ENCODE peak calls at places on chromosomes 1 and 21, in four cellular contexts. C is AG09319, I is PC-9, U is B cell. E is an unnamed sample.

GRCh38 chr21:36087362-36088138 is 17.7 kb downstream of the CBR1 start:
- DNase-seq in U (no peak), I (no peak), C (no peak), E (no peak)

GRCh38 chr1:118202076-118202608 is 17.1 kb upstream of the SPAG17 start:
- DNase-seq in U (no peak), I (no peak), C (no peak), E (no peak)

GRCh38 chr1:38068220-38068979 is 21.8 kb upstream of the POU3F1 start:
- DNase-seq in I (no peak), U (no peak), C (no peak), E (no peak)

GRCh38 chr1:53628286-53628955 is 110.5 kb downstream of the GLIS1 start:
- DNase-seq in C (no peak), I (no peak), U (no peak), E (no peak)

GRCh38 chr1:6928106-6928885 is 143.0 kb downstream of the CAMTA1 start:
- DNase-seq in C (no peak), U (no peak), I (no peak), E (no peak)

GRCh38 chr1:15323351-15323988 is 76.4 kb downstream of the FHAD1 start:
- DNase-seq in I (peak), C (no peak), U (peak), E (peak)

GRCh38 chr1:44812822-44813543 is 4.7 kb downstream of the BTBD19 start:
- DNase-seq in U (no peak), C (no peak), I (no peak), E (no peak)

GRCh38 chr1:245587435-245588105 is 432.8 kb downstream of the KIF26B start:
- DNase-seq in I (no peak), C (no peak), U (no peak), E (no peak)

GRCh38 chr21:40841524-40842196 is 5.3 kb downstream of the DSCAM start:
- DNase-seq in I (peak), U (no peak), C (no peak), E (no peak)

GRCh38 chr21:30391615-30392014 is 4.2 kb upstream of the KRTAP13-1 start:
- DNase-seq in U (no peak), I (no peak), C (no peak), E (no peak)

GRCh38 chr1:97920275-97920831 is 481 bp downstream of the DPYD start:
- DNase-seq in I (no peak), C (no peak), U (no peak), E (no peak)

GRCh38 chr21:14453964-14454641 is 71.2 kb upstream of the HSPA13 start:
- DNase-seq in C (no peak), U (no peak), I (no peak), E (no peak)

GRCh38 chr1:225777583-225778411 is at the start of gene SRP9:
- DNase-seq in C (peak), U (peak), I (peak), E (peak)

GRCh38 chr1:212291505-212292134 is 6.4 kb downstream of the PPP2R5A start:
- DNase-seq in C (no peak), U (peak), I (no peak), E (peak)

GRCh38 chr1:169105434-169106094 is 926 bp upstream of the ATP1B1 start:
- DNase-seq in U (peak), I (peak), C (no peak), E (peak)

GRCh38 chr1:243332440-243332839 is 76.6 kb downstream of the SDCCAG8 start:
- DNase-seq in C (no peak), I (no peak), U (no peak), E (no peak)

GRCh38 chr1:171718216-171718615 is 23.6 kb downstream of the VAMP4 start:
- DNase-seq in C (no peak), I (no peak), U (no peak), E (no peak)

GRCh38 chr1:226964068-226964425 is 24.0 kb downstream of the COQ8A start:
- DNase-seq in U (no peak), I (no peak), C (no peak), E (no peak)

GRCh38 chr1:214740471-214740870 is 137.5 kb downstream of the CENPF start:
- DNase-seq in I (no peak), C (no peak), U (no peak), E (no peak)

DNA sequence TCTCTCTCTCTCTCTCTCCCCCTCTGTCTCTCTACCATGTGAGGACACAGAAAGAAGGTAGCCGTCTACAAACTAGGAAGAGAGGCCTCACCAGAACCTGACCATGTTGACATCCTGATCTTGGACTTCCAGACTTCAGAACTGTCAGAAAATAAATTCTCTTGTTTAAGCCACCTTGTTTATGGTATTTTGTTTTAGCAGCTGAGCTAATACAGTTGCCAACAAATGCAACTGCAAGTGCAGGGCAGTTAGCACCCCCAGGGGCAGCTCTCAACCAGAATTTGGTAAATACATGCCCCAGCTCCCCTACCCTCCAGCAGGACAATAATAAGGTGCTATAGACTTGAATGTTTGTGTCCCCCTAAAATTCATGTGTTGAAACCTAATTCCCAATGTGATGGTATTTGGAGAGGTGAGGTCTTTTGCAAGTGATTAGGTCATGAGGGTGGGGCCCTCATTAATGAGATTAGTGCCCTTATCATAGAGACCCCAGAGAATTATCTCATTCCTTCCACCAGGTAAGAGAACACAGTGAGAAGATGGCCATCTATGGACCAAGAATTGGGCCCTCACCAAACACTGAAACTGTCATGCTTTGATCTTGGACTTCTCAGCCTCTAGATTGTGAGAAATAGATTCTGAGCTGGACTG is 6.7 kb upstream of the SLC45A1 start:
- DNase-seq in C (no peak), I (no peak), U (no peak), E (no peak)
- TF ChIP-seq CTCF in C (no peak), I (no peak), U (no peak), E (no peak)

DNA sequence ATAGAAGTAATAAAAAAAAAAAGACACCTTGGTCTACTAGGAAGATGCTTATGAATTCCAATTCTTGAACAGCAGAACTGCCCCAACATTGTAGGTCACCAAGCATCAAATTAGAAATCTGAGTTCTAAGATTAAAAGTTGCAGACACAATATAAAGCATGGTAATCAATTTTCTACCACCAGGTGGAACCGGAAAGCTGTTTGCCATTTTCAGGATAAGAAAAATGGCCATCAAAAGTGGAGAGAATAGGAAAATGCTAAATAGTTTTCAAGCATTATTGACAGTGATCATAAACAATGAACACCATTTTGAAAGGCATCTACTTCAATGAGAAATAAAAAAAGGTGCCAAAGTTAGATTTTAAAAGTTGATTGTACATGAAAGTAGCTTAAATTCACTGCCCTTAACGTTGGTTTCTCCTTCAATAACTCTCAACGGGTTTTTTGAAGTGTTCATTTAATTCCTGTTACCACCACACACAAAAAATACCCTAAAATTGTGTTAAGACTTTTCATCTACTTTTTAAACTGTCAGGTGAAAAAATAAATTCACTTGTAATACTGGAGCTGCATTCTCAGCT is 252.9 kb downstream of the KCNT2 start:
- DNase-seq in U (no peak), C (peak), I (no peak), E (no peak)
- TF ChIP-seq CTCF in U (no peak), C (peak), I (peak), E (no peak)

DNA sequence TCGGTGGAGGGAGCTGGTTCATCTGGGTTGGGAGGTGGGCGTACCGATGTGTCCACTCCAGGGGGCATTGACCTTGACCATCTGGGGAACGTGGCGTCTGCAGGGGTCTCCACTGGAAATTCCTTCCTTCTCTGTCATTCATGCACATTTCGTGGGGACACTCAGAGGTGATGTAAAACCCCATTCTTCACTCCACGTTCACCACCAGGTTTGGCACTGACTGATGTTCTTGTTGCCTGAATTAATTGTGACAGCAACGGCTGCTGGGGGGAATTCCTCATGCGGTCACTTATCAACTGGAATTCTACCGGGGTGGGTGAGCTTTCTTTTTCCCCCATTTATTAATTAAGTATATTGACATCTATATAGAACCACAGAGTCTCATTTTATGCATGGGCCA is 18.1 kb upstream of the POFUT2 start:
- DNase-seq in I (no peak), C (no peak), U (no peak), E (no peak)
- TF ChIP-seq CTCF in I (no peak), C (no peak), U (no peak), E (no peak)

DNA sequence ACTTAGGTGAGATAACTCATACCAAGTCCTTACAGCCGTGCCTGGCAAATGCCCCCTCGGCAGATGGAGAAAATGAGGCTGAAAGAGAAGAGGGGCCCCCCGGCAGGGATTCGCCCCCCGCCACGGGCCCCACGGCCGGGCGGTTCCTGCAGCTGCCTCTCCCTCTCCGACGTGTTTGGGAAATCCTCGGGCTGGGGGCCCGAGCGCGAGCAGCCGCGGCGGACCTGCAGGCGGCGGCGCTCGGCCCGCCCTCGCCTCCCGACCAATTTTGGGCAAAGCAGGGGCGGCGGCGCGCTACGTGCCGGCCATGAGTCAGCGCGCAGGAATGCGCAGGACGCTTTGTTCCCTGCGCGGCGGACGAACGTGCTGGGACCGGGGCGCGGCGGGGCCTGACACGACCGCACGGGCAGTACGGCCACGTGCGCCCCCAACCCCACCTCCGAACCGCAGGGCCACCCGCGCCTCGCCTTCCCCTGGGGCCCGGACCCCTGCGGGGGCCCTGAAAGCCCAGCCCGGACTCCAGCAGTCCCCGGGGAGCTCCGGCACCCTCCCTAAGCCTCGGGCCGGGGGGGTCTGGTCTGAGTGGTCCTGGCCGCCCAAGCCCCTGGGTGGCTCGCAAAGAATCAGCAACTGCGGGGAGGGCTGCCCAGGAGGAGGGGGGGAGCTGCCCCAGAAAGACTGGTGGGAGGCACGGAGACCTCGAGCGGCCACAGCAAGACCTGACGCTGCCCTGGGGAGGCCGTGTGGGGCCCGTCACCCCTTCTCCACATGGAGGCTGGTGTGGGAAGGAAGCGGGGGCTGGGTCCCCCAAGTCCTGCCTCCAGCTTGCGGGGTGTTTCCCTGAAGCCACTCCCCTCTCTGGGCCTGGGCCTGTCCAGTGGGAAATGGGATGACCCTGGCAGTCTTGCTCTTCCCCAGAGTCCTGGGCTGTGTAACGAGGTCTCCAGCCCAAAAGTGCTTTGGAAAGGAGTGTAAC is 11.9 kb upstream of the EDN2 start:
- DNase-seq in I (peak), U (no peak), C (peak), E (peak)
- TF ChIP-seq CTCF in I (no peak), U (no peak), C (no peak), E (no peak)

GRCh38 chr1:26719205-26719604 is 23.4 kb downstream of the ARID1A start:
- DNase-seq in I (no peak), C (no peak), U (no peak), E (no peak)
- TF ChIP-seq CTCF in I (no peak), C (no peak), U (no peak), E (no peak)

GRCh38 chr1:70112838-70113237 is 92.5 kb downstream of the LRRC40 start:
- DNase-seq in I (no peak), U (no peak), C (no peak), E (no peak)
- TF ChIP-seq CTCF in I (peak), U (no peak), C (no peak), E (no peak)

DNA sequence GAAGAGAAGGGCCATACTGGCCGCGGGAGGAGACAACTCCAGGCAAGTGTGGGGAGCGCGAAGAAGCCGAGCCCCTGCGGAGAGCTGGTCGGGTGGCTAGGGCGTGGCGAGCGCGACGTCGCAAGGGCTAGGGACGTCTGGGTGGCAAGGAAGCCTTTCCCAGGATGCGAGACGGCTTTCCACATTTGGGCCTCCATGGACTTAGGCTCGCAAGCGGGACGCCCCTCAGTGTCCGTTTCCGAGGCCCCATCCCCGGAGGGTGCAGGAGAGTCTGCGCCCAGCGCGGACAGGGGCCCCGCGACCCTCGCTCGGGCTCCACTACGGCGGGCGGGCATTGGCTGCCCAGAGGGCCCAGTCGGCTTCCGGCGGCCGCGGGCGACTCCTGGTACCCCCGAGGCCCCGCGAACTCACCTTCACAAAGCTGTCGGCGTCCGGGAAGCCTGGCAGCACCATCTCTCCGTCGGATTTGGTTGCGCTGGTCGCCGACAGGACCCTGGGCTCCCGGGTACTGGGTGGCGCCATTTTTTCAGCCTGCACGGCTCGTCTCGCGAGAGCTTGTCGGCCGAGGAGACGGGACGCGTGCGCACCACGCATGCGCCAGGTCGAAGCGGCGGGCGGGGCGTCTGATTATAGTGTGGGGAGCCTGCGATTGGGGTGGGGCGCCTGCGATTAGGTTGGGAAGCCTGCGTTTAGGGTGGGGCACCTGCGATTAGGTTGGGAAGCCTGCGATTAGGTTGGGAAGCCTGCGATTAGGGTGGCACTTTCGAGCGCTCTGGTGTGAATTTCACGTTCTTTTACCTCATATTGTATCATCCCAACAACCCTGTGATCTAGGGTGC is at the start of gene EXOSC10:
- DNase-seq in U (peak), C (peak), I (peak), E (peak)
- TF ChIP-seq CTCF in U (no peak), C (no peak), I (no peak), E (no peak)

GRCh38 chr1:39672551-39672947 is 642 bp upstream of the NT5C1A start:
- DNase-seq in C (no peak), U (peak), I (no peak), E (peak)
- TF ChIP-seq CTCF in C (peak), U (peak), I (peak), E (peak)

DNA sequence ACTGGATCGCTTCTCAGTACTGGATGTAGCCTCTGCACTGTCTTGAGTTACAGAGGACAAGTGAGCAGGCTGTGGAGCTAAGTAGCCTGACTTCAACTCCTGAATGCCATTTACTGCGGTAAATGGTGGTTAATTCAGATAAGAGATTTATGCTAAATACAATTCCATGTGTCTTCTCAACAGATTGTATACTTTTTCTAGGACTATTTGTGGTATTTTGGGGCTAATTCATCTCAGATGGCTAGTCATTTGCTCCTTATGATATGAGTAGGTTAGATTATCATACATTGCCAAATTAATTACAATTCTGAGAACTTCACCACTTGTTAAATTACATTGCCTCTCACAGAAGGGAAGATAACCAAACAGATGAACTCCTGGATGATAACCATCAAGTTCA is 90.5 kb downstream of the NTNG1 start:
- DNase-seq in U (no peak), C (no peak), I (no peak), E (no peak)
- TF ChIP-seq CTCF in U (no peak), C (no peak), I (no peak), E (no peak)

DNA sequence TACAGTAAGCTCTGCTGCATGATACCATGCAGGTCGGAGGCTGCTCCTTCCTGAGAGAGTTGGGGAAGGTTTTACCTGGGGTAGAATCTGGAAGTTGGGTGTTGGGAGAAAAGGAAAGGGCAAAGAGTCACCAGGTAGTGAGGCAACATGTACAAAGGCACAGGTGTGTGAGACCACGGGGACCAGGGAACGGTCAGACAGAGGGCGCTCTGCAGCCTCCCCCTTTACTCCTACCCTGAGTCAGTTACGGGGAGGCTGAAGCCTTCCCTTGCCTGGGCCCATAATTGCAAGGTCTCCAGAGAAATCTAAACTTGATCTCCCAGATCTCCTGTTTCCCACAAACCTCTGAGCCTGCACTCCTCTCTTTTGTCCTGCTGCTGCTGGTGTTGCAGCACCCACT is 22.0 kb downstream of the CCN1 start:
- DNase-seq in C (no peak), U (no peak), I (no peak), E (no peak)
- TF ChIP-seq CTCF in C (no peak), U (no peak), I (no peak), E (no peak)